ENCODE peak calls at places on chromosomes 2 and 18, in ten cellular contexts. One of them, this sample, is unnamed.

GRCh38 chr2:235675678-235676535 is 182.1 kb downstream of the AGAP1 start:
- DNase-seq in brain microvascular endothelial cell: peak; percentile 53
- DNase-seq in colonic mucosa: no peak
- DNase-seq in cardiac muscle cell: peak; percentile 29
- DNase-seq in IMR-90: peak; percentile 69
- DNase-seq in lower lobe of right lung: no peak
- DNase-seq in body of pancreas: no peak
- DNase-seq in psoas muscle: no peak
- DNase-seq in BJ: no peak
- DNase-seq in tibial nerve: no peak
- DNase-seq in this sample: no peak

GRCh38 chr2:181658444-181658843 is 1.5 kb upstream of the CERKL start:
- DNase-seq in colonic mucosa: no peak
- DNase-seq in cardiac muscle cell: no peak
- DNase-seq in brain microvascular endothelial cell: no peak
- DNase-seq in IMR-90: no peak
- DNase-seq in BJ: no peak
- DNase-seq in body of pancreas: no peak
- DNase-seq in tibial nerve: no peak
- DNase-seq in psoas muscle: no peak
- DNase-seq in lower lobe of right lung: no peak
- DNase-seq in this sample: no peak

GRCh38 chr18:9839806-9840205 is 46.0 kb upstream of the TXNDC2 start:
- DNase-seq in lower lobe of right lung: no peak
- DNase-seq in psoas muscle: no peak
- DNase-seq in body of pancreas: no peak
- DNase-seq in cardiac muscle cell: no peak
- DNase-seq in IMR-90: peak; percentile 7
- DNase-seq in colonic mucosa: no peak
- DNase-seq in tibial nerve: no peak
- DNase-seq in BJ: no peak
- DNase-seq in brain microvascular endothelial cell: no peak
- DNase-seq in this sample: no peak

GRCh38 chr18:53753616-53754015 is 470.9 kb downstream of the MBD2 start:
- DNase-seq in body of pancreas: no peak
- DNase-seq in brain microvascular endothelial cell: no peak
- DNase-seq in IMR-90: no peak
- DNase-seq in BJ: no peak
- DNase-seq in colonic mucosa: no peak
- DNase-seq in tibial nerve: no peak
- DNase-seq in cardiac muscle cell: no peak
- DNase-seq in lower lobe of right lung: no peak
- DNase-seq in psoas muscle: no peak
- DNase-seq in this sample: no peak

GRCh38 chr2:47339745-47340541 is 63.0 kb upstream of the MSH2 start:
- DNase-seq in body of pancreas: peak; percentile 17
- DNase-seq in tibial nerve: no peak
- DNase-seq in lower lobe of right lung: no peak
- DNase-seq in IMR-90: peak; percentile 61
- DNase-seq in cardiac muscle cell: peak; percentile 24
- DNase-seq in psoas muscle: no peak
- DNase-seq in BJ: no peak
- DNase-seq in colonic mucosa: peak; percentile 68
- DNase-seq in brain microvascular endothelial cell: peak; percentile 68
- DNase-seq in this sample: no peak

GRCh38 chr2:143161982-143162837 is 33.0 kb downstream of the ARHGAP15 start:
- DNase-seq in brain microvascular endothelial cell: peak; percentile 24
- DNase-seq in body of pancreas: peak; percentile 37
- DNase-seq in lower lobe of right lung: no peak
- DNase-seq in IMR-90: peak; percentile 58
- DNase-seq in psoas muscle: no peak
- DNase-seq in BJ: no peak
- DNase-seq in tibial nerve: peak; percentile 33
- DNase-seq in colonic mucosa: peak; percentile 20
- DNase-seq in cardiac muscle cell: peak; percentile 60
- DNase-seq in this sample: peak; percentile 61

GRCh38 chr2:121532347-121532766 is 1.7 kb downstream of the RNU4ATAC start:
- DNase-seq in colonic mucosa: no peak
- DNase-seq in IMR-90: peak; percentile 89
- DNase-seq in tibial nerve: no peak
- DNase-seq in cardiac muscle cell: peak; percentile 76
- DNase-seq in lower lobe of right lung: no peak
- DNase-seq in psoas muscle: no peak
- DNase-seq in body of pancreas: no peak
- DNase-seq in brain microvascular endothelial cell: peak; percentile 69
- DNase-seq in BJ: no peak
- DNase-seq in this sample: no peak

GRCh38 chr2:112031916-112032582 is 23.0 kb upstream of the TMEM87B start:
- DNase-seq in tibial nerve: peak; percentile 41
- DNase-seq in lower lobe of right lung: peak; percentile 71
- DNase-seq in colonic mucosa: peak; percentile 56
- DNase-seq in psoas muscle: no peak
- DNase-seq in cardiac muscle cell: peak; percentile 23
- DNase-seq in BJ: no peak
- DNase-seq in IMR-90: no peak
- DNase-seq in body of pancreas: no peak
- DNase-seq in brain microvascular endothelial cell: no peak
- DNase-seq in this sample: no peak

GRCh38 chr18:45059695-45060094 is 379.0 kb downstream of the SETBP1 start:
- DNase-seq in brain microvascular endothelial cell: peak; percentile 74
- DNase-seq in body of pancreas: no peak
- DNase-seq in lower lobe of right lung: no peak
- DNase-seq in tibial nerve: no peak
- DNase-seq in IMR-90: peak; percentile 88
- DNase-seq in cardiac muscle cell: peak; percentile 61
- DNase-seq in psoas muscle: no peak
- DNase-seq in BJ: peak; percentile 44
- DNase-seq in colonic mucosa: no peak
- DNase-seq in this sample: no peak

DNA sequence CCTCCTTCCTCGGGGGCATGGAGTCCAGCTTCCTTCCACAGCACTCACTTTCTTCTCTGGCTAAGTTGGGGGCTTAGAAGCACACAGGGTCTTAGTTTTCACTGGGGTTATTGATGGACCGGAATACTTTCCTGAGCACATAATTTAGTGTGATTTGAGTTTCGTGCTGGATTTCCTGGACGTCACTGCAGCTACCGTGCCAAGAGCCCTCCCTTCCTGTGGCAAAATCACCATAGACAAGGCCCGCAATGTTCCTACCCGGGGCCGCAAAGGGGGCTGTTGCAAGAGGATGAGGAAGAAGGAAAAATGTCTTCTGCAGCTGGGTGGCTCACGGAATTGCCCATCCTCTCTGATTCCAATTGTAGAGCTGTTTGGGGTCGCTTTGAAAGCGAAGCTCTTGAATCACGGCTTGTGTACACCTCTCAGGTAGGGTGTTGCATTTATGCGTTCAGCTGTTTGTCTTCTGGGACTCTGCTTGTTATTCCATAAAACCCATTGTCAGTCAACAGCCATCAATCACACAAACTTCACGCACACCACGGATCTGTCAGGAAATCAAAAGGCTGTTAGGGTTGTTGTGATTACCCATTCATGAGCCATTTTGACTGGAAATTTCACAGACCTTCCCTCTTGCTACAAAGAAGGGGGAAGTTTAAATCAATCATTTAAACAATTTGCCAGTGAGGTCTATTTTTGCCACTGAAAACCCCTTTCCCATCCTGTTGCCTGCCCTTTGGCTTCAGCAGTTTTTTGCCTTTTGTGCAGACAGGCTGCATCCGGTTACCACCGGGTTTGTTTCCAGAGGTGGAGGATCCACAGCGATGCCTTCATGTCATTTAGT is 36.0 kb downstream of the SMIM21 start:
- DNase-seq in BJ: no peak
- DNase-seq in tibial nerve: no peak
- DNase-seq in IMR-90: no peak
- DNase-seq in brain microvascular endothelial cell: no peak
- DNase-seq in cardiac muscle cell: no peak
- DNase-seq in body of pancreas: no peak
- DNase-seq in psoas muscle: no peak
- DNase-seq in colonic mucosa: no peak
- DNase-seq in lower lobe of right lung: no peak
- DNase-seq in this sample: no peak
- H3K27me3 ChIP-seq in BJ: peaks cover 4% of the 10 kb centered on the region
- H3K27me3 ChIP-seq in tibial nerve: no peaks in the 10 kb centered on the region
- H3K27me3 ChIP-seq in IMR-90: peaks cover 28% of the 10 kb centered on the region
- H3K27me3 ChIP-seq in brain microvascular endothelial cell: no peaks in the 10 kb centered on the region
- H3K27me3 ChIP-seq in cardiac muscle cell: no peaks in the 10 kb centered on the region
- H3K27me3 ChIP-seq in body of pancreas: no peaks in the 10 kb centered on the region
- H3K27me3 ChIP-seq in psoas muscle: no peaks in the 10 kb centered on the region
- H3K27me3 ChIP-seq in colonic mucosa: no peaks in the 10 kb centered on the region
- H3K27me3 ChIP-seq in lower lobe of right lung: no peaks in the 10 kb centered on the region
- H3K27me3 ChIP-seq in this sample: no peaks in the 10 kb centered on the region

GRCh38 chr2:86794866-86795265 is 4.2 kb upstream of the CD8A start:
- DNase-seq in lower lobe of right lung: no peak
- DNase-seq in brain microvascular endothelial cell: no peak
- DNase-seq in BJ: no peak
- DNase-seq in cardiac muscle cell: no peak
- DNase-seq in psoas muscle: no peak
- DNase-seq in colonic mucosa: no peak
- DNase-seq in body of pancreas: no peak
- DNase-seq in IMR-90: no peak
- DNase-seq in tibial nerve: no peak
- DNase-seq in this sample: peak; percentile 23
- H3K27me3 ChIP-seq in lower lobe of right lung: peaks cover 55% of the 10 kb centered on the region
- H3K27me3 ChIP-seq in brain microvascular endothelial cell: peaks cover 25% of the 10 kb centered on the region
- H3K27me3 ChIP-seq in BJ: peaks cover 26% of the 10 kb centered on the region
- H3K27me3 ChIP-seq in cardiac muscle cell: peaks cover 57% of the 10 kb centered on the region
- H3K27me3 ChIP-seq in psoas muscle: peaks cover 16% of the 10 kb centered on the region
- H3K27me3 ChIP-seq in colonic mucosa: peaks cover 35% of the 10 kb centered on the region
- H3K27me3 ChIP-seq in body of pancreas: no peaks in the 10 kb centered on the region
- H3K27me3 ChIP-seq in IMR-90: peaks cover 53% of the 10 kb centered on the region
- H3K27me3 ChIP-seq in tibial nerve: peaks cover 53% of the 10 kb centered on the region
- H3K27me3 ChIP-seq in this sample: no peaks in the 10 kb centered on the region

GRCh38 chr2:118830121-118830520 is 17.3 kb downstream of the EN1 start:
- DNase-seq in psoas muscle: no peak
- DNase-seq in cardiac muscle cell: no peak
- DNase-seq in body of pancreas: no peak
- DNase-seq in BJ: no peak
- DNase-seq in colonic mucosa: no peak
- DNase-seq in lower lobe of right lung: no peak
- DNase-seq in brain microvascular endothelial cell: no peak
- DNase-seq in IMR-90: no peak
- DNase-seq in tibial nerve: no peak
- DNase-seq in this sample: no peak

GRCh38 chr2:118832071-118832790 is 15.2 kb downstream of the EN1 start:
- DNase-seq in psoas muscle: no peak
- DNase-seq in BJ: no peak
- DNase-seq in body of pancreas: no peak
- DNase-seq in cardiac muscle cell: no peak
- DNase-seq in brain microvascular endothelial cell: no peak
- DNase-seq in IMR-90: no peak
- DNase-seq in tibial nerve: no peak
- DNase-seq in colonic mucosa: no peak
- DNase-seq in lower lobe of right lung: no peak
- DNase-seq in this sample: no peak

GRCh38 chr2:118833716-118834439 is 13.6 kb downstream of the EN1 start:
- DNase-seq in lower lobe of right lung: no peak
- DNase-seq in colonic mucosa: no peak
- DNase-seq in psoas muscle: no peak
- DNase-seq in BJ: no peak
- DNase-seq in IMR-90: no peak
- DNase-seq in brain microvascular endothelial cell: no peak
- DNase-seq in tibial nerve: no peak
- DNase-seq in body of pancreas: no peak
- DNase-seq in cardiac muscle cell: no peak
- DNase-seq in this sample: no peak

GRCh38 chr2:118832791-118833715 is 14.4 kb downstream of the EN1 start:
- DNase-seq in body of pancreas: no peak
- DNase-seq in brain microvascular endothelial cell: no peak
- DNase-seq in colonic mucosa: no peak
- DNase-seq in cardiac muscle cell: no peak
- DNase-seq in psoas muscle: no peak
- DNase-seq in BJ: no peak
- DNase-seq in IMR-90: no peak
- DNase-seq in tibial nerve: no peak
- DNase-seq in lower lobe of right lung: no peak
- DNase-seq in this sample: no peak

DNA sequence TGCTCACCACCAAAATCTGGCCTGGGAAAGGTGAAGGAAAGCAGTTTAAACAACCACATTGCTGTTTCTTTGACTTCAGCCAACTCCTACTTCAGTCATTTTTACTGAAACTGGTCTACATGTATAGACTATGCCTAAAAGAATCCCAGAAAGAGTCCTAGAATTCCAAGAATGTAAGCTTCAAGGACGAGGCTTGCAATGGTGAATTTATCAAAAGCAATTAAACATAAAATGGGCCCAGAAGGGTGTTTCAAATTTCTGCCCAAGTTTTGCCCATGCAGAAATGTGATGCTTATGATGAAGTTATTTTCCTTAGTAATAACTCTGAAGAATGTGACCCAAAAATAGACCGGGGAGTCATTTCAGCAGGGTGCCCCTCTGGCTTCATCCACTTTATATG is 16.6 kb downstream of the EN1 start:
- DNase-seq in tibial nerve: no peak
- DNase-seq in BJ: no peak
- DNase-seq in brain microvascular endothelial cell: no peak
- DNase-seq in colonic mucosa: no peak
- DNase-seq in IMR-90: no peak
- DNase-seq in lower lobe of right lung: no peak
- DNase-seq in body of pancreas: no peak
- DNase-seq in cardiac muscle cell: no peak
- DNase-seq in psoas muscle: no peak
- DNase-seq in this sample: no peak
- H3K27me3 ChIP-seq in tibial nerve: peaks cover 85% of the 10 kb centered on the region
- H3K27me3 ChIP-seq in BJ: peaks cover 33% of the 10 kb centered on the region
- H3K27me3 ChIP-seq in brain microvascular endothelial cell: peaks cover 59% of the 10 kb centered on the region
- H3K27me3 ChIP-seq in colonic mucosa: peaks cover 45% of the 10 kb centered on the region
- H3K27me3 ChIP-seq in IMR-90: peaks cover 48% of the 10 kb centered on the region
- H3K27me3 ChIP-seq in lower lobe of right lung: peaks cover 86% of the 10 kb centered on the region
- H3K27me3 ChIP-seq in body of pancreas: no peaks in the 10 kb centered on the region
- H3K27me3 ChIP-seq in cardiac muscle cell: peaks cover 100% of the 10 kb centered on the region
- H3K27me3 ChIP-seq in psoas muscle: peaks cover 13% of the 10 kb centered on the region
- H3K27me3 ChIP-seq in this sample: peaks cover 5% of the 10 kb centered on the region

GRCh38 chr18:37567061-37567993 is 1.7 kb upstream of the CELF4 start:
- DNase-seq in body of pancreas: no peak
- DNase-seq in IMR-90: no peak
- DNase-seq in tibial nerve: no peak
- DNase-seq in brain microvascular endothelial cell: no peak
- DNase-seq in psoas muscle: no peak
- DNase-seq in lower lobe of right lung: no peak
- DNase-seq in cardiac muscle cell: no peak
- DNase-seq in colonic mucosa: no peak
- DNase-seq in BJ: no peak
- DNase-seq in this sample: no peak
- H3K27me3 ChIP-seq in body of pancreas: no peaks in the 10 kb centered on the region
- H3K27me3 ChIP-seq in IMR-90: peaks cover 46% of the 10 kb centered on the region
- H3K27me3 ChIP-seq in tibial nerve: peaks cover 91% of the 10 kb centered on the region
- H3K27me3 ChIP-seq in brain microvascular endothelial cell: peaks cover 42% of the 10 kb centered on the region
- H3K27me3 ChIP-seq in psoas muscle: peaks cover 34% of the 10 kb centered on the region
- H3K27me3 ChIP-seq in lower lobe of right lung: peaks cover 90% of the 10 kb centered on the region
- H3K27me3 ChIP-seq in cardiac muscle cell: peaks cover 83% of the 10 kb centered on the region
- H3K27me3 ChIP-seq in colonic mucosa: peaks cover 39% of the 10 kb centered on the region
- H3K27me3 ChIP-seq in BJ: peaks cover 41% of the 10 kb centered on the region
- H3K27me3 ChIP-seq in this sample: peaks cover 13% of the 10 kb centered on the region

DNA sequence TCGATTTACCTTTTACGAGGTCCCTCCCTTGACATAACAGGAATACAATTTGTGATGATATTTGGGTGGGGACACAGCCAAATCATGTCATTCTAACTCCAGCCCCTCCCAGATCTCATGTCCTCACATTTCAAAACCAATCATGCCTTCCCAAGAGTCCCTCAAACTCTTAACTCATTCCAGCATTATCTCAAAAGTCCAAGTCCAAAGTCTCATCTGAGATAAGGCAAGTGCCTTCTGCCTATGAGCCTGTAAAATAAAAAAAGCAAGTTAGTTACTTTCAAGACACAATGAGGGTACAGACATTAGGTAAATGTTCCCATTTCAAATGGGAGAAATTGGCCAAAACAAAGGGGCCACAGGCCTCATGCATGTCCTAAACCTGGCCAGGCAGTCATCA is 381.1 kb downstream of the PIK3C3 start:
- DNase-seq in lower lobe of right lung: no peak
- DNase-seq in brain microvascular endothelial cell: no peak
- DNase-seq in psoas muscle: no peak
- DNase-seq in IMR-90: no peak
- DNase-seq in tibial nerve: no peak
- DNase-seq in colonic mucosa: no peak
- DNase-seq in cardiac muscle cell: no peak
- DNase-seq in body of pancreas: no peak
- DNase-seq in BJ: no peak
- DNase-seq in this sample: no peak
- H3K27me3 ChIP-seq in lower lobe of right lung: no peaks in the 10 kb centered on the region
- H3K27me3 ChIP-seq in brain microvascular endothelial cell: no peaks in the 10 kb centered on the region
- H3K27me3 ChIP-seq in psoas muscle: no peaks in the 10 kb centered on the region
- H3K27me3 ChIP-seq in IMR-90: no peaks in the 10 kb centered on the region
- H3K27me3 ChIP-seq in tibial nerve: no peaks in the 10 kb centered on the region
- H3K27me3 ChIP-seq in colonic mucosa: no peaks in the 10 kb centered on the region
- H3K27me3 ChIP-seq in cardiac muscle cell: no peaks in the 10 kb centered on the region
- H3K27me3 ChIP-seq in body of pancreas: no peaks in the 10 kb centered on the region
- H3K27me3 ChIP-seq in BJ: no peaks in the 10 kb centered on the region
- H3K27me3 ChIP-seq in this sample: no peaks in the 10 kb centered on the region

This sample was measured in CD8-positive, alpha-beta T cell.